ENCODE peak calls at places on chromosomes 12 and 14, in four cellular contexts. J is suprapubic skin, X is transverse colon, G is sigmoid colon. E is an unnamed sample.

GRCh38 chr14:104145826-104146642 is 7.6 kb downstream of the KIF26A start:
- DNase-seq in J (peak), X (no peak), G (peak), E (no peak)

GRCh38 chr12:2295941-2296461 is 243.2 kb downstream of the CACNA1C start:
- DNase-seq in J (no peak), X (no peak), G (peak), E (no peak)

GRCh38 chr12:126667340-126667739 is 1599.6 kb upstream of the TMEM132C start:
- DNase-seq in J (no peak), X (no peak), G (no peak), E (no peak)

GRCh38 chr12:88179436-88180014 is 37.4 kb downstream of the TMTC3 start:
- DNase-seq in J (no peak), X (no peak), G (no peak), E (no peak)

GRCh38 chr14:103657466-103657865 is 28.5 kb downstream of the KLC1 start:
- DNase-seq in J (no peak), X (no peak), G (peak), E (no peak)

GRCh38 chr12:79563021-79563739 is 127.6 kb downstream of the PAWR start:
- DNase-seq in J (no peak), X (no peak), G (no peak), E (no peak)

GRCh38 chr14:38074754-38075153 is 132.9 kb upstream of the SSTR1 start:
- DNase-seq in J (no peak), X (no peak), G (no peak), E (no peak)

GRCh38 chr14:72124171-72124570 is 191.9 kb downstream of the RGS6 start:
- DNase-seq in J (no peak), X (no peak), G (no peak), E (no peak)

GRCh38 chr12:41514907-41515306 is 326.8 kb downstream of the PDZRN4 start:
- DNase-seq in J (no peak), X (no peak), G (no peak), E (no peak)

GRCh38 chr14:20656274-20656673 is 14.8 kb upstream of the OR6S1 start:
- DNase-seq in J (no peak), X (no peak), G (no peak), E (no peak)

GRCh38 chr14:32507029-32507984 is 178.2 kb downstream of the AKAP6 start:
- DNase-seq in J (no peak), X (no peak), G (no peak), E (no peak)

GRCh38 chr12:115895247-115895646 is 382.2 kb downstream of the MED13L start:
- DNase-seq in J (no peak), X (no peak), G (no peak), E (no peak)

GRCh38 chr12:5973461-5974115 is 28.5 kb upstream of the ANO2 start:
- DNase-seq in J (no peak), X (no peak), G (no peak), E (no peak)

GRCh38 chr12:59651230-59651920 is 55.5 kb downstream of the SLC16A7 start:
- DNase-seq in J (no peak), X (no peak), G (no peak), E (no peak)

GRCh38 chr12:89574736-89575208 is 48.9 kb upstream of the POC1B start:
- DNase-seq in J (no peak), X (no peak), G (no peak), E (no peak)

GRCh38 chr12:106118-106561 is 39.6 kb downstream of the IQSEC3 start:
- DNase-seq in J (no peak), X (peak), G (peak), E (no peak)

GRCh38 chr12:124742111-124742510 is 121.6 kb downstream of the SCARB1 start:
- DNase-seq in J (no peak), X (no peak), G (peak), E (peak)

GRCh38 chr12:26317942-26318565 is 122.7 kb downstream of the SSPN start:
- DNase-seq in J (no peak), X (no peak), G (no peak), E (no peak)

GRCh38 chr14:72714094-72714493 is 179.8 kb downstream of the DPF3 start:
- DNase-seq in J (no peak), X (peak), G (peak), E (no peak)

GRCh38 chr12:48815281-48816110 is 2.8 kb upstream of the CACNB3 start:
- DNase-seq in J (peak), X (peak), G (peak), E (peak)

GRCh38 chr12:108302471-108303311 is 36.4 kb downstream of the CMKLR1 start:
- DNase-seq in J (peak), X (peak), G (peak), E (peak)

GRCh38 chr14:73259837-73260236 is 22.5 kb downstream of the PAPLN start:
- DNase-seq in J (no peak), X (no peak), G (no peak), E (no peak)

GRCh38 chr14:99604766-99605298 is 825 bp upstream of the CCDC85C start:
- DNase-seq in J (no peak), X (peak), G (no peak), E (no peak)

GRCh38 chr14:80959448-80960006 is 4.1 kb downstream of the TSHR start:
- DNase-seq in J (no peak), X (peak), G (no peak), E (no peak)

GRCh38 chr14:104298458-104298857 is 160.1 kb downstream of the KIF26A start:
- DNase-seq in J (no peak), X (no peak), G (peak), E (no peak)

GRCh38 chr12:23204933-23205778 is 580.2 kb downstream of the ETNK1 start:
- DNase-seq in J (no peak), X (no peak), G (no peak), E (no peak)

GRCh38 chr12:124321556-124322270 is 26.8 kb downstream of the RFLNA start:
- DNase-seq in J (no peak), X (no peak), G (no peak), E (no peak)

GRCh38 chr14:86015916-86016315 is 486.0 kb downstream of the FLRT2 start:
- DNase-seq in J (no peak), X (no peak), G (no peak), E (no peak)

GRCh38 chr14:36217027-36217426 is 40.5 kb upstream of the PTCSC3 start:
- DNase-seq in J (no peak), X (no peak), G (no peak), E (no peak)

DNA sequence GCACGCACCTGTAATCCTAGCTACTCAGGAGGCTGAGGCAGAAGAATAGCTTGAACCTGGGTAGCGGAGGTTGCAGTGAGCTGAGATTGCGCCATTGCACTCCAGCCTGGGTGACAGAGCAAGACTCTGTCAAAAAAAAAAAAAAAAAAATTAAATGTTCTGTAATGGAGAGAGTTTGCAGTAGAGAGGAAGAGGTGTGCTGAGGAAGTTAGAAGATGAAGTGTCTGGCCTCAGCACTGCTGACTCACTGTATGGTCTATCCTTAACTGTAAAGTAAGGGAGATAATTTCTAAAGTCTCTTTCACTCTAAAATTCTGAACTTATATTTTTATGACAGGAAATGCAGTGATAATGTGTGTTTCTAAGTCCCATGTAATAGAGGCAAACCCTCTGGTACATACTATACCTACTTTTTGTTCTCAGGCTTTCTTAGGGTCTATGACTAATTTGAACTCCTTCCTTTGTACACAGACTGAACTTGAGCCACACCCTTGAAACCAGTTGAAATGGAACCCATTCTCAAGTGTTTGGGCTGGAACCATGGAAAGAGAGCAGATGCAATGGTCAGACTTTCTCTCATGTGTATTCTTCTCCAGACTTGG is 278.1 kb upstream of the FAR2 start:
- DNase-seq in J (no peak), X (no peak), G (no peak), E (no peak)
- TF ChIP-seq POLR2A in J (no peak), X (no peak), G (no peak), E (no peak)

GRCh38 chr14:26381405-26381804 is 216.4 kb downstream of the NOVA1 start:
- DNase-seq in J (no peak), X (no peak), G (no peak), E (no peak)

GRCh38 chr14:26383286-26383685 is 214.5 kb downstream of the NOVA1 start:
- DNase-seq in J (no peak), X (no peak), G (no peak), E (no peak)

GRCh38 chr14:26380616-26381015 is 217.2 kb downstream of the NOVA1 start:
- DNase-seq in J (no peak), X (no peak), G (no peak), E (no peak)

GRCh38 chr14:26389646-26390508 is 208.0 kb downstream of the NOVA1 start:
- DNase-seq in J (no peak), X (no peak), G (no peak), E (no peak)

DNA sequence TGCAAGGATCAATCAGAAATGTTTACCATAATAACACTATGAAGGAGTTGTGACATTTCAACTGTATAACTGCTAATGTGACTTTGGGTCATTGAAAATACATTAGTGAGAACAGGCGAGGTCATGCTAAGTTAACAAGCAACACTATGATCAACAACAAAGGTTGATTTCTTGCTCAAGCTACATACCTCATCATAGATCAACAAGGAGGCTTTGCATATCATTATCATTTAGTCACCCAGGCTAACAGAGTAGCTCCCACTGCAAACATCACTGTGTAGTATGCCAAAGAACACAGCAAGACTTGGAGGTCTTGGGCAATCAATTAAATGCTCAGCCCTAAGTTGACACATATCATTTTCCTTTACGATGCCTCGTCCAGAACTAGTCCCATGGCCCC is 212.5 kb downstream of the NOVA1 start:
- DNase-seq in J (no peak), X (no peak), G (no peak), E (no peak)
- TF ChIP-seq EP300 in J (no peak), X (no peak), G (no peak), E (no peak)

DNA sequence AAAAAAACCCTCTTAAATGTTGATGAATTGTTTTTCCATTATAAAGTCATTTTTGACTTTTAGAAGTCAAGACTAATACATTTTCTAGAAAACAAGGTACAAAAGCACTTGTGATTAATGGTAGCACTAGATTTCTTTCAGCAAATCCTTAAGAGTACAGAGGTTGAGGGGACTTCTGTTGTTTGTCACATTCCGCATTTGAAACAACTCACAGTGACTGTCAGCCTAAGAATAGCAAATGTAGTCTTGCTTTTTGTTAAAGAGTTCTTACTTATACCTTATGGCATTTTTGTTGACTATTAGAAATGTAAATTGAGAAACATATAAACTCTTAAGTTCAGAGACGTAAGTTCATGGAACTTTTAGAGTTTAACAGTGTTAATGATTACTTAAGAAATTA is 16.4 kb downstream of the YARS2 start:
- DNase-seq in J (no peak), X (no peak), G (no peak), E (no peak)
- TF ChIP-seq POLR2A in J (no peak), X (no peak), G (no peak), E (no peak)

GRCh38 chr14:75985618-75986438 is at the start of gene IFT43:
- DNase-seq in J (peak), X (peak), G (peak), E (peak)
- TF ChIP-seq EP300 in J (no peak), X (no peak), G (no peak), E (no peak)

GRCh38 chr12:122021193-122021821 is 377 bp upstream of the BCL7A start:
- DNase-seq in J (no peak), X (peak), G (peak), E (peak)

GRCh38 chr12:122024132-122024785 is 2.6 kb downstream of the BCL7A start:
- DNase-seq in J (no peak), X (no peak), G (no peak), E (no peak)

GRCh38 chr12:122021822-122022392 is at the start of gene BCL7A:
- DNase-seq in J (no peak), X (peak), G (peak), E (peak)

GRCh38 chr12:122023339-122024131 is 1.9 kb downstream of the BCL7A start:
- DNase-seq in J (peak), X (peak), G (peak), E (peak)

DNA sequence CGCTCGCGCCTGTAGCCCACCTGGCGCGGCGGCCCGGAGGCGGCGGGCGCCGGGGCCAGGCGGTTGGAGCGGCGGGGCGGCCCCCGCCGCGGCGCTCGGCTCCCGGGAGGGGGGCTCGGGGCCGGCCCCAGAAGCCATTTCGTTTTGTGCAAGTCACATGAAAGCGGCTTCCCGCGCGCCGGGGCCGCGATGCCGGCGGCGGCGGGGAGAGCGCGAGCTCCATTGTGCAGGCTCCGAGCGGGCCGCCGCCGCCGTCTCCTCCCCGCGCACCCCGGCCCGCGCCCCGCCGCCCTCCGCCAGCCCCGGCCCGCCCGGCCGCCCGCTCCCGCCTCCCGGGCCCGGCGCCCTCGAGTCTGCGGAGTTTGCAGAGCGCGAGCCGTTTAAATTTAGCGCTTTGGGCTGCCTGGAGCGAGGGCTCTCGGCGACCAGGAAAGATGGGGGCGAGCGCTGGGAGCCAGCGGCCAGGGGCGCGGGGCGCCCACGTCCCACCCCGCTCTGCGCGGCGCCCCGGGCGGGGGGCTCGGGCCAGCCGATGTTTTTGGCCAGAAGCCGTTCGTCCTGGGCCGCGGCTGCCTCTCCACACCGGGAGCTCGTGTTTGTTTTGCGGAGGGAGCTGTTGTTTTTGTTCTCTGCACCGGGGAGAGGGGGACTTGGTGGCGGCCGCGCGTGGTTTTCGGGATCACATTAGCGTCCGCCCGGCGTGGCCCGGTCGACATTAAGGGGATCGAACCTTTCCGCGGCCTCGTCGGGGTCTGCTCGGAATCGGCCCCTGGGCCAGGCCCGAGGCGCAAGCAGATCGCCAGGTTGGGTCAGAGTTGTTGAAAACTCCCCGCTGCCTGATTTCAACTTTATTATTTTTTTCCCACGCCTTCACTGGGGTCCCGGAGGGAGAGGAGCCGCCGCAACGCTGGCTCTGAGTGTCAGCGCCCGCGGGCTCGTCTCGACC is 982 bp downstream of the BCL7A start:
- DNase-seq in J (no peak), X (no peak), G (no peak), E (no peak)
- TF ChIP-seq POLR2A in J (no peak), X (no peak), G (no peak), E (no peak)

GRCh38 chr14:34522496-34522895 is 17.0 kb downstream of the EAPP start:
- DNase-seq in J (no peak), X (no peak), G (no peak), E (no peak)
- TF ChIP-seq EP300 in J (no peak), X (no peak), G (no peak), E (no peak)

DNA sequence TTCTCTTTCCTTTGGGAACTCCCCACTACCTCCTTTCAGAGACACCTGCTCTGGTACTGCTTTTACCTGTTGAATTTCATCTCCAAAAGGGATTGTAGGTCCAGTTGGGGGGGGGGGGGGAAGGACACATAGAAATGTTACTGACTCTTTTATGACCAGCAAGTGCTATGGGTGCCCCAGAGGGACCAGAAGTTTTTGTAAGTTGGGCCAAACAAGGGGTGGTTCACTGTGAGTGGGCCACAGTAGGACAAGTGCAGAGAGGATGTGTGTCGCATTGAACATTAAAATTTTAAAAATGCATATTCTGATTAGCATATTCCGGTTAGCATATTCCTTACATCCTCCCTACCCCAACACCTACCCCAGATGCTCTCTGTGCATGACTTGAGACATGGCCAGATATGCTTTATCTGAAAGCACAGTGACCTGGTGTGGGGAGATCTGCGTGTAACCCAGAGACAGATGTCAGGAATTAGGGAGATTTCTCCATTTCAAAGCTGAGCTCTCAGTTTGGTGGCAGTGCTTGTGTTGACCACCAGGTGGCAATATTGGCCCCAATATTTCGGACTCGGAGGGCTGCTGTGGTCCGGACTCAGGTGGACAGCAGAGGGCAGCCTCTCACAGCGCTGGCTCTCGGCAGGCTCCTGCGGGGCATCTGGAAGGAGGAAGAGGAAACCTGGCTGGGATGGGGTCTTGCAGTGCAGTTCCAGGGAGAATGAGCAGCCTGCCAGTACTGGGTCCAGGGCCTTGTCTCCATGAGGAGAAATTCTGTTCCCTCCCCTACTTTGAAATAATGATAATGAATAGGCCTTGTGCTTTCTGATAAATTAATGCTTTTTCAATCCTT is 1.6 kb upstream of the CEBPE start:
- DNase-seq in J (peak), X (peak), G (peak), E (peak)
- TF ChIP-seq POLR2A in J (no peak), X (no peak), G (no peak), E (no peak)

DNA sequence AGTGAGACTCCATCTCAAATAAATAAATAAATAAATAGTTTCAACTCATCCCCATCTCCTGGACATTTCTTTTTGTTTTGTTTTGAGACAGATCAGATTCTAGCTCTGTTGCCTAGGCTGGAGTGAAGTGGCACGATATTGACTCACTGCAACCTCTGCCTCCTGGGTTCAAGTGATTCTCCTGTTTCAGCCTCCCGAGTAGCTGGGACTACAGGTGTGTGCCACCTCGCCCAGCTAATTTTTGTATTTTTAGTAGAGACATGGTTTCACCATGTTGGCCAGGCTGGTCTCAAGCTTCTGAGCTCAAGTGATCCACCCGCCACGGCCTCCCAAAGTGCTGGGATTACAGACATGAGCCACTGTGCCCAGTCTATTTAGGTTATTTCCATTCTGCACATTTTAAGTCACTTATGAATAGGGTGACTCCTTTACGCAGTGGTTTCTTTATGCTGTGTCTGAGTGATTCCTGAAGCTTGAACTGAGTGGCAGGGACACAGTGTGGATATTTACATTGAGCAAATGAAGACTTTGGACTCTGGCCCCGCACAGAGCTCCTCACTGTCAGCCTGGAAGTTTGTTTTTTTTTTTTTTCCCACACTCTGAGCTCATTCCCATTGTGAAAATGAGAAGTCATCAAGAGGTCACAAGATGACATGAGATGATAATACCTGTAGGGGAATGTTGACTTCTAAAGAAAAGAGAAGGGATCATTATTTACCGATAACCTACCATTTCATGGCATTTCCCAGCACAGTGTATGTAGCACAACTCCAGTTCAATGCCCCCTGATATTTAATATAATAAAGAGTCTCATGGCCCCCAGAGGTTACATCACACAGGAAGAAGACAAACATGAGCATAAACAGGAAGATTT is 72.6 kb downstream of the TBX3 start:
- DNase-seq in J (no peak), X (peak), G (no peak), E (no peak)
- TF ChIP-seq EP300 in J (no peak), X (no peak), G (no peak), E (no peak)

E was measured in upper lobe of left lung.